ENCODE peak calls at places on chromosomes 3 and 15, in seven cellular contexts. U, R, Y, A, H, K and M are unnamed samples.

GRCh38 chr3:172687501-172687900 is 23.4 kb downstream of the NCEH1 start:
- DNase-seq in U (no peak), R (no peak), Y (no peak), A (no peak), H (no peak), K (no peak), M (no peak)

GRCh38 chr3:43872301-43872700 is 181.6 kb downstream of the ABHD5 start:
- DNase-seq in U (no peak), R (no peak), Y (no peak), A (peak; percentile 67), H (no peak), K (no peak), M (no peak)

GRCh38 chr15:89115547-89115946 is 27.3 kb downstream of the ABHD2 start:
- DNase-seq in U (no peak), R (no peak), Y (no peak), A (no peak), H (no peak), K (no peak), M (peak; percentile 74)

GRCh38 chr15:71189723-71190122 is 74.5 kb downstream of the THSD4 start:
- DNase-seq in U (no peak), R (no peak), Y (no peak), A (no peak), H (no peak), K (no peak), M (no peak)

GRCh38 chr15:45148076-45149059 is 18.6 kb downstream of the DUOX1 start:
- DNase-seq in U (no peak), R (no peak), Y (no peak), A (peak; percentile 82), H (no peak), K (no peak), M (no peak)

GRCh38 chr3:63914312-63914711 is 2.1 kb upstream of the SCAANT1 start:
- DNase-seq in U (no peak), R (no peak), Y (no peak), A (no peak), H (no peak), K (no peak), M (peak; percentile 75)

GRCh38 chr3:31247850-31248618 is 284.7 kb upstream of the STT3B start:
- DNase-seq in U (peak; percentile 6), R (no peak), Y (peak; percentile 68), A (no peak), H (no peak), K (peak; percentile 77), M (no peak)

GRCh38 chr3:123880998-123881561 is 3.1 kb downstream of the MYLK start:
- DNase-seq in U (peak; percentile 15), R (no peak), Y (peak; percentile 40), A (peak; percentile 52), H (no peak), K (no peak), M (no peak)

GRCh38 chr3:125052671-125053303 is 3.0 kb downstream of the HEG1 start:
- DNase-seq in U (no peak), R (no peak), Y (peak; percentile 77), A (no peak), H (no peak), K (no peak), M (peak; percentile 64)

GRCh38 chr15:52150878-52151277 is 38.3 kb upstream of the BCL2L10 start:
- DNase-seq in U (no peak), R (no peak), Y (no peak), A (no peak), H (no peak), K (no peak), M (no peak)

GRCh38 chr3:187101184-187102072 is 37.9 kb downstream of the RPL39L start:
- DNase-seq in U (no peak), R (no peak), Y (peak; percentile 43), A (peak; percentile 54), H (peak; percentile 72), K (no peak), M (peak; percentile 80)

GRCh38 chr15:94335616-94336015 is 104.3 kb downstream of the MCTP2 start:
- DNase-seq in U (no peak), R (no peak), Y (no peak), A (no peak), H (no peak), K (no peak), M (no peak)

GRCh38 chr15:39908186-39908585 is 11.9 kb downstream of the GPR176 start:
- DNase-seq in U (no peak), R (no peak), Y (no peak), A (peak; percentile 37), H (no peak), K (no peak), M (no peak)

GRCh38 chr3:122353901-122354401 is 28.9 kb downstream of the CSTA start:
- DNase-seq in U (no peak), R (no peak), Y (no peak), A (no peak), H (no peak), K (no peak), M (no peak)
- TF ChIP-seq JUND in U (no peak), R (no peak), Y (no peak), A (no peak), H (no peak), K (no peak), M (no peak)

GRCh38 chr3:112736802-112737566 is 96.0 kb upstream of the CCDC80 start:
- DNase-seq in U (no peak), R (no peak), Y (no peak), A (no peak), H (peak; percentile 10), K (no peak), M (no peak)

GRCh38 chr3:112740800-112741199 is 99.9 kb upstream of the CCDC80 start:
- DNase-seq in U (no peak), R (no peak), Y (no peak), A (no peak), H (no peak), K (no peak), M (no peak)

GRCh38 chr3:112741956-112742355 is 101.0 kb upstream of the CCDC80 start:
- DNase-seq in U (no peak), R (no peak), Y (no peak), A (no peak), H (no peak), K (no peak), M (no peak)

GRCh38 chr3:112738366-112738765 is 97.4 kb upstream of the CCDC80 start:
- DNase-seq in U (no peak), R (no peak), Y (no peak), A (no peak), H (no peak), K (no peak), M (no peak)

GRCh38 chr3:112739252-112739945 is 98.5 kb upstream of the CCDC80 start:
- DNase-seq in U (no peak), R (no peak), Y (no peak), A (no peak), H (no peak), K (no peak), M (no peak)
- TF ChIP-seq JUND in U (no peak), R (no peak), Y (no peak), A (no peak), H (no peak), K (no peak), M (no peak)

DNA sequence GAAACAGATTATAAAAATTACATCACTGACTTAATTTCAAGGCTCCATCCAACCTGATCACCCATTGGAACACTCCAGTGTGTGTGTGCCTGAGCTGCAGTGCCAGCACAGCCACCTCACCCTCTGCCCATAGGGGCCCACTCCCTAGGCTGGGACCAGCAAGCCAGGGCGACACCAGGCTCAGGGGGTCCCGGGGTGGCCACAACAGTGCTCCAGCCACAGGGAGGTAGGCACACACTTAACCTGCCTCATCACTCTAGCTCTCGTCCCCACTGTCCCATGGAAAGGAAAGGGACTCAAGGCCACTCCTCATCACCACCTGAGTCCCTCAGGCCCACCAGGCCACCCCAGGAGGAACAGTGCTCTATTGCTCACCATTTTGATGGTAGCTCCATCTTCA is 24.9 kb downstream of the ZXDC start:
- DNase-seq in U (no peak), R (no peak), Y (no peak), A (no peak), H (no peak), K (no peak), M (no peak)
- TF ChIP-seq JUND in U (no peak), R (no peak), Y (no peak), A (no peak), H (no peak), K (no peak), M (no peak)

GRCh38 chr3:11214451-11214987 is 57.7 kb upstream of the ATG7 start:
- DNase-seq in U (no peak), R (no peak), Y (no peak), A (no peak), H (no peak), K (no peak), M (no peak)
- TF ChIP-seq JUND in U (no peak), R (no peak), Y (no peak), A (no peak), H (no peak), K (no peak), M (no peak)

GRCh38 chr15:73034213-73034612 is 18.1 kb upstream of the NEO1 start:
- DNase-seq in U (no peak), R (no peak), Y (no peak), A (no peak), H (no peak), K (no peak), M (no peak)
- TF ChIP-seq JUND in U (no peak), R (no peak), Y (no peak), A (no peak), H (no peak), K (no peak), M (no peak)